ENCODE peak calls at places on chromosomes 4 and X, in seven cellular contexts. One of them, this sample, is unnamed.

GRCh38 chr4:8775751-8776355 is 95.8 kb downstream of the HMX1 start:
- DNase-seq in GM13976: no peak
- DNase-seq in cardiac fibroblast: no peak
- DNase-seq in RWPE1: no peak
- DNase-seq in foreskin fibroblast: no peak
- DNase-seq in MCF 10A: no peak
- DNase-seq in astrocyte of the spinal cord: no peak
- DNase-seq in this sample: no peak

GRCh38 chrX:13936804-13937203 is 92.9 kb downstream of the GEMIN8 start:
- DNase-seq in GM13976: no peak
- DNase-seq in cardiac fibroblast: no peak
- DNase-seq in RWPE1: no peak
- DNase-seq in foreskin fibroblast: no peak
- DNase-seq in MCF 10A: no peak
- DNase-seq in astrocyte of the spinal cord: no peak
- DNase-seq in this sample: no peak

GRCh38 chr4:170804930-170805329 is 715.2 kb upstream of the AADAT start:
- DNase-seq in GM13976: no peak
- DNase-seq in cardiac fibroblast: no peak
- DNase-seq in RWPE1: no peak
- DNase-seq in foreskin fibroblast: no peak
- DNase-seq in MCF 10A: no peak
- DNase-seq in astrocyte of the spinal cord: no peak
- DNase-seq in this sample: no peak

GRCh38 chr4:71689822-71690221 is 94.1 kb downstream of the GC start:
- DNase-seq in GM13976: no peak
- DNase-seq in cardiac fibroblast: no peak
- DNase-seq in RWPE1: no peak
- DNase-seq in foreskin fibroblast: no peak
- DNase-seq in MCF 10A: no peak
- DNase-seq in astrocyte of the spinal cord: no peak
- DNase-seq in this sample: no peak

GRCh38 chrX:77949840-77950239 is 19.6 kb downstream of the PGAM4 start:
- DNase-seq in GM13976: no peak
- DNase-seq in cardiac fibroblast: no peak
- DNase-seq in RWPE1: no peak
- DNase-seq in foreskin fibroblast: no peak
- DNase-seq in MCF 10A: no peak
- DNase-seq in astrocyte of the spinal cord: no peak
- DNase-seq in this sample: no peak

GRCh38 chr4:972651-973424 is 531 bp downstream of the DGKQ start:
- DNase-seq in GM13976: peak
- DNase-seq in cardiac fibroblast: peak
- DNase-seq in RWPE1: peak
- DNase-seq in foreskin fibroblast: peak
- DNase-seq in MCF 10A: peak
- DNase-seq in astrocyte of the spinal cord: no peak
- DNase-seq in this sample: no peak

GRCh38 chrX:103417933-103418332 is 41.6 kb downstream of the BEX3 start:
- DNase-seq in GM13976: no peak
- DNase-seq in cardiac fibroblast: peak
- DNase-seq in RWPE1: no peak
- DNase-seq in foreskin fibroblast: no peak
- DNase-seq in MCF 10A: no peak
- DNase-seq in astrocyte of the spinal cord: peak
- DNase-seq in this sample: no peak

GRCh38 chr4:10299601-10300000 is 157.6 kb downstream of the ZNF518B start:
- DNase-seq in GM13976: no peak
- DNase-seq in cardiac fibroblast: peak
- DNase-seq in RWPE1: no peak
- DNase-seq in foreskin fibroblast: no peak
- DNase-seq in MCF 10A: no peak
- DNase-seq in astrocyte of the spinal cord: no peak
- DNase-seq in this sample: peak

GRCh38 chrX:21738145-21738949 is 19.6 kb downstream of the SMPX start:
- DNase-seq in GM13976: no peak
- DNase-seq in cardiac fibroblast: no peak
- DNase-seq in RWPE1: no peak
- DNase-seq in foreskin fibroblast: no peak
- DNase-seq in MCF 10A: no peak
- DNase-seq in astrocyte of the spinal cord: peak
- DNase-seq in this sample: peak

GRCh38 chrX:675279-675886 is 44.8 kb downstream of the SHOX start:
- DNase-seq in GM13976: no peak
- DNase-seq in cardiac fibroblast: no peak
- DNase-seq in RWPE1: no peak
- DNase-seq in foreskin fibroblast: no peak
- DNase-seq in MCF 10A: no peak
- DNase-seq in astrocyte of the spinal cord: no peak
- DNase-seq in this sample: no peak

GRCh38 chr4:142098900-142099299 is 462.5 kb downstream of the IL15 start:
- DNase-seq in GM13976: no peak
- DNase-seq in cardiac fibroblast: peak
- DNase-seq in RWPE1: no peak
- DNase-seq in foreskin fibroblast: no peak
- DNase-seq in MCF 10A: no peak
- DNase-seq in astrocyte of the spinal cord: no peak
- DNase-seq in this sample: no peak

GRCh38 chrX:80765226-80765625 is 44.5 kb downstream of the BRWD3 start:
- DNase-seq in GM13976: no peak
- DNase-seq in cardiac fibroblast: peak
- DNase-seq in RWPE1: peak
- DNase-seq in foreskin fibroblast: peak
- DNase-seq in MCF 10A: peak
- DNase-seq in astrocyte of the spinal cord: peak
- DNase-seq in this sample: peak

GRCh38 chrX:101191217-101191750 is 28.3 kb upstream of the DRP2 start:
- DNase-seq in GM13976: peak
- DNase-seq in cardiac fibroblast: no peak
- DNase-seq in RWPE1: no peak
- DNase-seq in foreskin fibroblast: no peak
- DNase-seq in MCF 10A: no peak
- DNase-seq in astrocyte of the spinal cord: no peak
- DNase-seq in this sample: no peak

GRCh38 chrX:150365051-150365952 is 2.2 kb downstream of the MAMLD1 start:
- DNase-seq in GM13976: peak
- DNase-seq in cardiac fibroblast: peak
- DNase-seq in RWPE1: no peak
- DNase-seq in foreskin fibroblast: peak
- DNase-seq in MCF 10A: peak
- DNase-seq in astrocyte of the spinal cord: peak
- DNase-seq in this sample: no peak

GRCh38 chrX:109855501-109855900 is 122.4 kb upstream of the ACSL4 start:
- DNase-seq in GM13976: no peak
- DNase-seq in cardiac fibroblast: no peak
- DNase-seq in RWPE1: no peak
- DNase-seq in foreskin fibroblast: no peak
- DNase-seq in MCF 10A: no peak
- DNase-seq in astrocyte of the spinal cord: no peak
- DNase-seq in this sample: no peak

GRCh38 chr4:108834787-108835384 is 72.0 kb upstream of the ETNPPL start:
- DNase-seq in GM13976: peak
- DNase-seq in cardiac fibroblast: peak
- DNase-seq in RWPE1: peak
- DNase-seq in foreskin fibroblast: no peak
- DNase-seq in MCF 10A: peak
- DNase-seq in astrocyte of the spinal cord: peak
- DNase-seq in this sample: peak

GRCh38 chrX:153643431-153644351 is 3.3 kb upstream of the DUSP9 start:
- DNase-seq in GM13976: peak
- DNase-seq in cardiac fibroblast: peak
- DNase-seq in RWPE1: no peak
- DNase-seq in foreskin fibroblast: no peak
- DNase-seq in MCF 10A: peak
- DNase-seq in astrocyte of the spinal cord: no peak
- DNase-seq in this sample: no peak

GRCh38 chrX:74251006-74251930 is 52.7 kb upstream of the ZCCHC13 start:
- DNase-seq in GM13976: no peak
- DNase-seq in cardiac fibroblast: peak
- DNase-seq in RWPE1: no peak
- DNase-seq in foreskin fibroblast: peak
- DNase-seq in MCF 10A: peak
- DNase-seq in astrocyte of the spinal cord: no peak
- DNase-seq in this sample: peak

GRCh38 chrX:134460861-134461218 is 875 bp downstream of the HPRT1 start:
- DNase-seq in GM13976: no peak
- DNase-seq in cardiac fibroblast: peak
- DNase-seq in RWPE1: no peak
- DNase-seq in foreskin fibroblast: no peak
- DNase-seq in MCF 10A: peak
- DNase-seq in astrocyte of the spinal cord: peak
- DNase-seq in this sample: peak

GRCh38 chr4:54607067-54607466 is 50.7 kb upstream of the KIT start:
- DNase-seq in GM13976: no peak
- DNase-seq in cardiac fibroblast: no peak
- DNase-seq in RWPE1: no peak
- DNase-seq in foreskin fibroblast: no peak
- DNase-seq in MCF 10A: no peak
- DNase-seq in astrocyte of the spinal cord: no peak
- DNase-seq in this sample: no peak

GRCh38 chr4:108425988-108426387 is 194.4 kb upstream of the RPL34 start:
- DNase-seq in GM13976: no peak
- DNase-seq in cardiac fibroblast: peak
- DNase-seq in RWPE1: no peak
- DNase-seq in foreskin fibroblast: peak
- DNase-seq in MCF 10A: no peak
- DNase-seq in astrocyte of the spinal cord: peak
- DNase-seq in this sample: peak

GRCh38 chr4:188428935-188429334 is 289.7 kb downstream of the TRIML1 start:
- DNase-seq in GM13976: no peak
- DNase-seq in cardiac fibroblast: peak
- DNase-seq in RWPE1: peak
- DNase-seq in foreskin fibroblast: no peak
- DNase-seq in MCF 10A: peak
- DNase-seq in astrocyte of the spinal cord: no peak
- DNase-seq in this sample: peak

GRCh38 chr4:82577451-82577850 is 15.7 kb upstream of the TMEM150C start:
- DNase-seq in GM13976: no peak
- DNase-seq in cardiac fibroblast: no peak
- DNase-seq in RWPE1: no peak
- DNase-seq in foreskin fibroblast: no peak
- DNase-seq in MCF 10A: no peak
- DNase-seq in astrocyte of the spinal cord: no peak
- DNase-seq in this sample: no peak

DNA sequence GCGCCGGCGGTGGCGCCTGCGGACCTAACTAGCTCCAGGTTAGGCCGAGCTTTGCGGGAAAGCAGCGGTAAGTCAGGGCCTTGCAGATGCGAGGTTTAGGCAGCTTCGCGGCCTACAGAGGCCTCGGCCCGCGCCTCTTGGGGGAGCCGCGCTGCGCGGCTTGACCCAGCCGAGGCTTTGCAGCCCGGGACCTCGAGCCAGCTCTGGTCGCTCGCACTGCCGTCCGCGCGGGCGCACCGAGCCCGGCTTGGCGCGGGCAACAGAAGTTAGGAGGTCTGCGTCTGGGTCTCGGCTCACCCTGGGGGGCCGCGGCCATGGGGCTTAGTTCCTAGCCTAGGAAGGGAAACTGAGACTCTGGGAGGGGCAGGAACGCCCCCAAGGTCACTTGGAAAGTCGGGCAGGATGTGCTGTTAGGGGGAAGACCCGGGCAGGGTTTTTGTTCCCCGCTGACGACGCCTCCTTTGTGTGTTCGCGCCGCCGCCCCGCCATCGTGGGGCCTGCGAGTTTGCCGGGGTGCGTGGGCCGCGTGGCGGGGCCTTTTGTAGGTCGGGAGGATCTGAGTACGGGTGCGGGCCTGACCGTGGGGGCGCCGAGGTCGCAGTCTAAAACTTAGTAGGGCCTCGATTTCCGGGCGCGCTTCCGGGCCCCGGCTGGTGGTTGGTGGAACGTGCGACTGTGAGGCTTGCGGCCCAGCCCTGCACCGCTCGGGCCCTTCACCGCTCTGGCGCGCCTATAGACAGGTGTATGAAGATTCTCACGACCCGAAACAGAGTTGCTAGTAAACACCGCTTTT is 482 bp downstream of the RNF4 start:
- DNase-seq in GM13976: peak
- DNase-seq in cardiac fibroblast: peak
- DNase-seq in RWPE1: peak
- DNase-seq in foreskin fibroblast: peak
- DNase-seq in MCF 10A: peak
- DNase-seq in astrocyte of the spinal cord: no peak
- DNase-seq in this sample: peak
- TF ChIP-seq CTCF in GM13976: no peak
- TF ChIP-seq CTCF in cardiac fibroblast: no peak
- TF ChIP-seq CTCF in RWPE1: no peak
- TF ChIP-seq CTCF in foreskin fibroblast: no peak
- TF ChIP-seq CTCF in MCF 10A: no peak
- TF ChIP-seq CTCF in astrocyte of the spinal cord: no peak
- TF ChIP-seq CTCF in this sample: no peak

DNA sequence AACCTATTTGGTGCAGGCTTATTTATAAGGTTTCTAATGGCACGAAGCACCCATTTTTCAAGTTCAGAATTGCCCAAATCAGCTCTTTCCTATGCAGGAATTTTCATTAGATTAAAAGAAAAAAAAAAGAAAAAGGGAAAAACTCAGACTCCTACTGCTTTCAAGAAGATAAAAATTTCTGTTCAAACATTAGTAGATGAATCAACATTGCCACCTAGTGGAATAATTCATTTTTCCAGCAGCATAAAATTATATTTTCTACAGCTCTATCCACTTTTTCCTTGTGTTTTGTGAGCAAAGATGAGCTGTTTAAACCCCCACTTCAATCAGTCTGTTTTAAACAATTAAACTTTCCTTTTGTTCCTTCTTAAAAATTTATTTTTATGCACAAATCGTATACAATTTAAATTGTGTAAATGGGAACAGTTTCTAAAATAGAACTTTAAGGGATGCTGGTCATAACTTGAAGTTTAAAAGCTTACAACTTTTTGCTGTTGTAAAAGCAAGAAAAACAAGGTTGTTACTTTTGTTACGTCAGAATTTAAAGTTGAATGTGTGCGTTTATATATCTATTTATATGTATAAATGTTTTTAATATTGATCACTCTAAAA is 309.8 kb downstream of the ARAP2 start:
- DNase-seq in GM13976: no peak
- DNase-seq in cardiac fibroblast: peak
- DNase-seq in RWPE1: peak
- DNase-seq in foreskin fibroblast: peak
- DNase-seq in MCF 10A: peak
- DNase-seq in astrocyte of the spinal cord: peak
- DNase-seq in this sample: peak
- TF ChIP-seq CTCF in GM13976: peak
- TF ChIP-seq CTCF in cardiac fibroblast: peak
- TF ChIP-seq CTCF in RWPE1: peak
- TF ChIP-seq CTCF in foreskin fibroblast: peak
- TF ChIP-seq CTCF in MCF 10A: peak
- TF ChIP-seq CTCF in astrocyte of the spinal cord: peak
- TF ChIP-seq CTCF in this sample: peak

GRCh38 chrX:94752434-94753169 is 1078.6 kb downstream of the FAM133A start:
- DNase-seq in GM13976: no peak
- DNase-seq in cardiac fibroblast: no peak
- DNase-seq in RWPE1: no peak
- DNase-seq in foreskin fibroblast: no peak
- DNase-seq in MCF 10A: no peak
- DNase-seq in astrocyte of the spinal cord: no peak
- DNase-seq in this sample: no peak

GRCh38 chrX:94751611-94752010 is 1077.6 kb downstream of the FAM133A start:
- DNase-seq in GM13976: no peak
- DNase-seq in cardiac fibroblast: no peak
- DNase-seq in RWPE1: no peak
- DNase-seq in foreskin fibroblast: no peak
- DNase-seq in MCF 10A: peak
- DNase-seq in astrocyte of the spinal cord: no peak
- DNase-seq in this sample: no peak
- TF ChIP-seq CTCF in GM13976: no peak
- TF ChIP-seq CTCF in cardiac fibroblast: no peak
- TF ChIP-seq CTCF in RWPE1: no peak
- TF ChIP-seq CTCF in foreskin fibroblast: no peak
- TF ChIP-seq CTCF in MCF 10A: no peak
- TF ChIP-seq CTCF in astrocyte of the spinal cord: no peak
- TF ChIP-seq CTCF in this sample: no peak

GRCh38 chrX:108712886-108713285 is 23.5 kb downstream of the IRS4 start:
- DNase-seq in GM13976: no peak
- DNase-seq in cardiac fibroblast: no peak
- DNase-seq in RWPE1: no peak
- DNase-seq in foreskin fibroblast: no peak
- DNase-seq in MCF 10A: no peak
- DNase-seq in astrocyte of the spinal cord: no peak
- DNase-seq in this sample: no peak
- TF ChIP-seq CTCF in GM13976: no peak
- TF ChIP-seq CTCF in cardiac fibroblast: no peak
- TF ChIP-seq CTCF in RWPE1: no peak
- TF ChIP-seq CTCF in foreskin fibroblast: no peak
- TF ChIP-seq CTCF in MCF 10A: no peak
- TF ChIP-seq CTCF in astrocyte of the spinal cord: no peak
- TF ChIP-seq CTCF in this sample: no peak

This sample was measured in bronchial epithelial cell.